ENCODE peak calls at places on chromosome 2, in four cellular contexts. B, Z, N and U are unnamed samples.

GRCh38 chr2:150974864-150975263 is 286.8 kb downstream of the RBM43 start:
- DNase-seq in B (no peak), Z (no peak), N (no peak), U (no peak)

GRCh38 chr2:210189452-210190143 is 18.4 kb upstream of the KANSL1L start:
- DNase-seq in N (no peak), B (no peak), Z (no peak), U (no peak)

GRCh38 chr2:11359865-11360264 is 15.4 kb upstream of the ROCK2 start:
- DNase-seq in B (no peak), Z (no peak), N (no peak), U (no peak)

GRCh38 chr2:216661639-216662375 is 28.6 kb downstream of the IGFBP2 start:
- DNase-seq in Z (no peak), B (no peak), N (no peak), U (no peak)

GRCh38 chr2:109242222-109242653 is 113.2 kb downstream of the SH3RF3 start:
- DNase-seq in N (no peak), B (no peak), Z (no peak), U (no peak)

GRCh38 chr2:128654404-128654803 is 335.7 kb upstream of the HS6ST1 start:
- DNase-seq in N (no peak), B (no peak), Z (no peak), U (peak)

GRCh38 chr2:1606421-1607235 is 137.7 kb downstream of the PXDN start:
- DNase-seq in N (no peak), Z (no peak), B (no peak), U (no peak)

GRCh38 chr2:238774980-238775509 is 72.8 kb upstream of the TWIST2 start:
- DNase-seq in Z (no peak), B (no peak), N (no peak), U (no peak)

GRCh38 chr2:237691908-237692600 is 64.7 kb downstream of the LRRFIP1 start:
- DNase-seq in N (peak), Z (peak), B (peak), U (peak)

GRCh38 chr2:62340981-62341624 is 145.2 kb downstream of the B3GNT2 start:
- DNase-seq in Z (no peak), N (no peak), B (peak), U (no peak)

GRCh38 chr2:221272729-221273128 is 299.4 kb downstream of the EPHA4 start:
- DNase-seq in Z (no peak), N (no peak), B (no peak), U (no peak)

GRCh38 chr2:136932700-136933099 is 167.4 kb downstream of the THSD7B start:
- DNase-seq in B (no peak), N (peak), Z (no peak), U (no peak)

GRCh38 chr2:235300368-235301201 is 193.3 kb upstream of the AGAP1 start:
- DNase-seq in Z (no peak), N (no peak), B (no peak), U (no peak)

GRCh38 chr2:121151311-121152109 is 133.5 kb downstream of the TFCP2L1 start:
- DNase-seq in B (no peak), N (no peak), Z (no peak), U (no peak)

GRCh38 chr2:47078541-47079482 is 76.3 kb downstream of the STPG4 start:
- DNase-seq in N (no peak), Z (no peak), B (no peak), U (no peak)

GRCh38 chr2:136146564-136146963 is 28.6 kb upstream of the CXCR4 start:
- DNase-seq in B (no peak), N (no peak), Z (no peak), U (no peak)

GRCh38 chr2:47174731-47175361 is 19.7 kb upstream of the STPG4 start:
- DNase-seq in N (peak), B (peak), Z (no peak), U (no peak)

GRCh38 chr2:66324924-66325583 is 109.9 kb upstream of the MEIS1 start:
- DNase-seq in Z (no peak), N (no peak), B (no peak), U (no peak)

GRCh38 chr2:169877406-169877805 is 50.2 kb downstream of the UBR3 start:
- DNase-seq in B (no peak), Z (no peak), N (no peak), U (peak)

GRCh38 chr2:429575-430254 is 141.8 kb upstream of the ALKAL2 start:
- DNase-seq in Z (no peak), N (no peak), B (no peak), U (no peak)